ENCODE peak calls at places on chromosome 19, in six cellular contexts. L is left lung, I is GM10248, K is iPS DF 6.9, S is EH, H is cardiac muscle cell. V is an unnamed sample.

GRCh38 chr19:38685666-38686529 is 38.4 kb downstream of the ACTN4 start:
- DNase-seq in L (no peak), I (no peak), K (no peak), S (peak; percentile 63), H (peak; percentile 52), V (peak; percentile 77)

GRCh38 chr19:13588953-13589833 is 82.9 kb upstream of the CACNA1A start:
- DNase-seq in L (peak; percentile 56), I (peak; percentile 85), K (peak; percentile 63), S (peak; percentile 60), H (peak; percentile 84), V (peak; percentile 39)

GRCh38 chr19:58038688-58039204 is 4.9 kb downstream of the ZSCAN1 start:
- DNase-seq in L (no peak), I (no peak), K (no peak), S (no peak), H (peak; percentile 49), V (peak; percentile 5)

GRCh38 chr19:6056282-6056741 is 54.0 kb downstream of the RFX2 start:
- DNase-seq in L (no peak), I (no peak), K (no peak), S (no peak), H (no peak), V (no peak)

GRCh38 chr19:18456974-18457373 is 19.0 kb upstream of the ISYNA1 start:
- DNase-seq in L (no peak), I (no peak), K (no peak), S (no peak), H (no peak), V (no peak)

GRCh38 chr19:33796164-33797100 is at the start of gene KCTD15:
- DNase-seq in L (no peak), I (no peak), K (no peak), S (peak; percentile 58), H (peak; percentile 74), V (peak; percentile 59)

GRCh38 chr19:35155981-35156672 is 1.6 kb downstream of the FXYD5 start:
- DNase-seq in L (no peak), I (no peak), K (no peak), S (no peak), H (no peak), V (no peak)

GRCh38 chr19:18122860-18123795 is 25.6 kb downstream of the MAST3 start:
- DNase-seq in L (no peak), I (no peak), K (no peak), S (no peak), H (no peak), V (no peak)

GRCh38 chr19:24078688-24079087 is 8.3 kb upstream of the ZNF254 start:
- DNase-seq in L (no peak), I (no peak), K (peak; percentile 18), S (no peak), H (no peak), V (peak; percentile 31)

GRCh38 chr19:5271145-5271544 is 69.5 kb downstream of the PTPRS start:
- DNase-seq in L (no peak), I (no peak), K (no peak), S (peak; percentile 11), H (no peak), V (no peak)

GRCh38 chr19:45471116-45471865 is 3.5 kb downstream of the FOSB start:
- DNase-seq in L (no peak), I (no peak), K (no peak), S (no peak), H (no peak), V (no peak)

GRCh38 chr19:44718441-44719261 is 19.7 kb downstream of the CEACAM16 start:
- DNase-seq in L (peak; percentile 66), I (no peak), K (peak; percentile 80), S (peak; percentile 86), H (peak; percentile 93), V (peak; percentile 14)

GRCh38 chr19:46412034-46412982 is 1.1 kb downstream of the CCDC8 start:
- DNase-seq in L (no peak), I (no peak), K (no peak), S (no peak), H (peak; percentile 54), V (no peak)

GRCh38 chr19:47232422-47233211 is 1.6 kb upstream of the BBC3 start:
- DNase-seq in L (no peak), I (peak; percentile 21), K (no peak), S (peak; percentile 85), H (no peak), V (peak; percentile 59)

GRCh38 chr19:17803264-17803896 is 8.4 kb downstream of the B3GNT3 start:
- DNase-seq in L (peak; percentile 53), I (no peak), K (no peak), S (no peak), H (no peak), V (no peak)

GRCh38 chr19:38209671-38210457 is 14.2 kb downstream of the DPF1 start:
- DNase-seq in L (peak; percentile 68), I (no peak), K (no peak), S (peak; percentile 61), H (peak; percentile 28), V (peak; percentile 37)

GRCh38 chr19:19562665-19563347 is 24.7 kb downstream of the CILP2 start:
- DNase-seq in L (no peak), I (no peak), K (no peak), S (no peak), H (no peak), V (no peak)

GRCh38 chr19:2488942-2489731 is 13.2 kb downstream of the GADD45B start:
- DNase-seq in L (no peak), I (peak; percentile 49), K (no peak), S (peak; percentile 71), H (peak; percentile 93), V (peak; percentile 49)

GRCh38 chr19:8336665-8337064 is 6.4 kb downstream of the KANK3 start:
- DNase-seq in L (no peak), I (no peak), K (no peak), S (no peak), H (no peak), V (no peak)

GRCh38 chr19:51572908-51573307 is 1.8 kb downstream of the ZNF175 start:
- DNase-seq in L (no peak), I (no peak), K (no peak), S (peak; percentile 91), H (no peak), V (peak; percentile 74)

GRCh38 chr19:57269515-57270250 is 10.6 kb upstream of the ZNF460 start:
- DNase-seq in L (no peak), I (no peak), K (no peak), S (peak; percentile 95), H (no peak), V (peak; percentile 95)

GRCh38 chr19:42092350-42092749 is 16.4 kb downstream of the ZNF574 start:
- DNase-seq in L (no peak), I (no peak), K (no peak), S (peak; percentile 33), H (no peak), V (no peak)

GRCh38 chr19:38713227-38713649 is 31.0 kb downstream of the CAPN12 start:
- DNase-seq in L (no peak), I (no peak), K (no peak), S (no peak), H (no peak), V (peak; percentile 49)

GRCh38 chr19:42576241-42576640 is 18.5 kb downstream of the CEACAM8 start:
- DNase-seq in L (no peak), I (no peak), K (no peak), S (no peak), H (no peak), V (no peak)

GRCh38 chr19:19643158-19644053 is at the start of gene GMIP:
- DNase-seq in L (peak; percentile 86), I (peak; percentile 95), K (no peak), S (peak; percentile 63), H (peak; percentile 81), V (peak; percentile 29)